ENCODE peak calls at places on chromosomes 13 and 19, in five cellular contexts. E is activated CD8-positive, alpha-beta T cell treated with anti-CD3 and anti-CD28 coated beads for 36 hours; V is activated naive CD8-positive, alpha-beta T cell treated with anti-CD3 and anti-CD28 coated beads, Interleukin-2, amount 50 U/mL, for 24 hours; Q is stimulated activated CD8-positive, alpha-beta memory T cell treated with anti-CD3 and anti-CD28 coated beads, Interleukin-7, amount 100 ng/mL, for 1 hour; S is NCI-H1694. D is an unnamed sample.

GRCh38 chr19:5282926-5283325 is 57.7 kb downstream of the PTPRS start:
- DNase-seq in E (no peak), V (no peak), Q (no peak), S (no peak), D (no peak)

GRCh38 chr13:113147206-113147605 is 11.2 kb upstream of the PROZ start:
- DNase-seq in S (no peak), Q (no peak), V (no peak), E (no peak), D (no peak)

GRCh38 chr19:38543807-38544568 is 73.8 kb downstream of the MAP4K1 start:
- DNase-seq in E (peak), S (peak), V (no peak), Q (no peak), D (peak)

GRCh38 chr19:32251634-32252332 is 93.6 kb upstream of the ZNF507 start:
- DNase-seq in E (no peak), Q (no peak), S (no peak), V (no peak), D (no peak)

GRCh38 chr13:104171132-104171531 is 1104.9 kb upstream of the SLC10A2 start:
- DNase-seq in V (no peak), S (no peak), E (no peak), Q (no peak), D (no peak)

GRCh38 chr13:20728579-20729300 is 25.2 kb downstream of the IL17D start:
- DNase-seq in E (no peak), Q (no peak), S (no peak), V (no peak), D (no peak)

GRCh38 chr13:106569233-106570095 is 1.5 kb upstream of the ARGLU1 start:
- DNase-seq in E (peak), V (no peak), S (no peak), Q (no peak), D (no peak)

GRCh38 chr13:65808061-65808460 is 1422.1 kb downstream of the PCDH9 start:
- DNase-seq in Q (no peak), S (no peak), E (no peak), V (no peak), D (no peak)

GRCh38 chr19:35513975-35514809 is 743 bp upstream of the DMKN start:
- DNase-seq in V (no peak), Q (no peak), S (no peak), E (no peak), D (no peak)

GRCh38 chr13:34640179-34640929 is 301.7 kb upstream of the NBEA start:
- DNase-seq in V (no peak), Q (no peak), S (no peak), E (no peak), D (no peak)

GRCh38 chr13:38670627-38671026 is 16.2 kb upstream of the FREM2 start:
- DNase-seq in E (no peak), S (no peak), V (no peak), Q (no peak), D (no peak)

GRCh38 chr13:42330991-42331390 is 59.0 kb downstream of the AKAP11 start:
- DNase-seq in Q (no peak), S (no peak), V (no peak), E (no peak), D (no peak)

GRCh38 chr13:97460853-97461252 is 26.9 kb downstream of the RAP2A start:
- DNase-seq in V (no peak), S (no peak), E (no peak), Q (no peak), D (no peak)

GRCh38 chr13:97107815-97108534 is 113.7 kb upstream of the OXGR1 start:
- DNase-seq in S (no peak), E (no peak), V (no peak), Q (no peak), D (no peak)

GRCh38 chr19:2046046-2046907 is 4.8 kb downstream of the MKNK2 start:
- DNase-seq in S (no peak), V (no peak), Q (no peak), E (no peak), D (peak)

GRCh38 chr19:4606921-4607678 is 32.2 kb upstream of the TNFAIP8L1 start:
- DNase-seq in E (peak), V (no peak), S (no peak), Q (no peak), D (no peak)

GRCh38 chr13:51998723-51999471 is 12.4 kb downstream of the ATP7B start:
- DNase-seq in E (no peak), V (no peak), S (no peak), Q (no peak), D (no peak)

GRCh38 chr13:66553391-66553790 is 676.7 kb downstream of the PCDH9 start:
- DNase-seq in Q (no peak), V (no peak), S (no peak), E (no peak), D (no peak)

GRCh38 chr13:26995159-26995558 is 176.5 kb downstream of the USP12 start:
- DNase-seq in V (no peak), E (no peak), Q (no peak), S (no peak), D (no peak)

GRCh38 chr19:29088761-29089160 is 124.2 kb downstream of the UQCRFS1 start:
- DNase-seq in E (no peak), S (no peak), Q (no peak), V (no peak), D (no peak)

GRCh38 chr19:51163257-51163656 is 21.2 kb downstream of the SIGLEC7 start:
- DNase-seq in S (no peak), Q (no peak), V (no peak), E (no peak), D (no peak)

GRCh38 chr19:18284710-18285430 is 3.4 kb upstream of the JUND start:
- DNase-seq in V (peak), Q (no peak), E (peak), S (no peak), D (no peak)

D was measured in Karpas-422.